ENCODE peak calls at places on chromosomes 13 and 19, in four cellular contexts. Q, S, N and L are unnamed samples.

GRCh38 chr19:38714354-38714778 is 29.9 kb downstream of the CAPN12 start:
- DNase-seq in S (no peak), N (no peak), Q (no peak), L (no peak)

GRCh38 chr19:44551850-44552249 is 22.4 kb upstream of the CEACAM20 start:
- DNase-seq in N (peak; percentile 7), Q (no peak), S (no peak), L (no peak)

GRCh38 chr19:9165256-9165655 is 13.5 kb upstream of the OR7D2 start:
- DNase-seq in S (no peak), N (no peak), Q (no peak), L (no peak)

GRCh38 chr13:20197361-20197834 is 4.7 kb upstream of the GJB2 start:
- DNase-seq in N (no peak), Q (no peak), S (no peak), L (no peak)

GRCh38 chr13:96900992-96901391 is 93.3 kb downstream of the OXGR1 start:
- DNase-seq in N (no peak), S (no peak), Q (no peak), L (no peak)

GRCh38 chr13:23979361-23980159 is 82.3 kb upstream of the C1QTNF9B start:
- DNase-seq in Q (peak; percentile 15), N (peak; percentile 76), S (peak; percentile 45), L (peak; percentile 74)

GRCh38 chr13:31797154-31797775 is 57.9 kb downstream of the RXFP2 start:
- DNase-seq in N (no peak), S (no peak), Q (no peak), L (no peak)

GRCh38 chr19:15421726-15422260 is 3.0 kb upstream of the AKAP8L start:
- DNase-seq in Q (no peak), S (peak; percentile 45), N (no peak), L (no peak)

GRCh38 chr13:24511019-24511823 is 1.4 kb downstream of the PARP4 start:
- DNase-seq in N (no peak), S (no peak), Q (peak; percentile 14), L (peak; percentile 66)

GRCh38 chr13:52195052-52195837 is 35.8 kb upstream of the NEK3 start:
- DNase-seq in S (peak; percentile 24), N (peak; percentile 91), Q (peak; percentile 45), L (peak; percentile 69)

GRCh38 chr19:46392837-46393236 is 20.5 kb downstream of the CCDC8 start:
- DNase-seq in Q (no peak), N (no peak), S (no peak), L (no peak)

GRCh38 chr13:40113644-40114304 is 458.3 kb downstream of the COG6 start:
- DNase-seq in S (no peak), Q (no peak), N (no peak), L (no peak)

GRCh38 chr19:41541990-41542584 is 33.9 kb upstream of the CEACAM21 start:
- DNase-seq in Q (peak; percentile 55), N (peak; percentile 80), S (no peak), L (peak; percentile 76)

GRCh38 chr13:83853771-83854170 is 28.5 kb downstream of the SLITRK1 start:
- DNase-seq in N (no peak), Q (no peak), S (no peak), L (no peak)

GRCh38 chr13:102847272-102848234 is 1.7 kb downstream of the ERCC5 start:
- DNase-seq in Q (no peak), N (no peak), S (no peak), L (no peak)

GRCh38 chr13:65872448-65872847 is 1357.7 kb downstream of the PCDH9 start:
- DNase-seq in N (no peak), Q (no peak), S (no peak), L (no peak)

GRCh38 chr13:20305587-20305986 is 73.5 kb upstream of the GJB6 start:
- DNase-seq in S (no peak), N (no peak), Q (no peak), L (no peak)

GRCh38 chr13:60396008-60396782 is 825 bp upstream of the TDRD3 start:
- DNase-seq in N (peak; percentile 91), S (peak; percentile 90), Q (peak; percentile 75), L (peak; percentile 93)

GRCh38 chr13:23898101-23898500 is 799 bp upstream of the C1QTNF9B start:
- DNase-seq in N (no peak), S (no peak), Q (no peak), L (peak; percentile 35)

GRCh38 chr13:113089693-113090414 is 15.7 kb upstream of the F7 start:
- DNase-seq in Q (no peak), N (no peak), S (no peak), L (no peak)

GRCh38 chr13:50915562-50915961 is 6.0 kb downstream of the RNASEH2B start:
- DNase-seq in Q (peak; percentile 21), N (no peak), S (no peak), L (no peak)

GRCh38 chr19:32890326-32890725 is 20.8 kb upstream of the SLC7A9 start:
- DNase-seq in N (no peak), S (no peak), Q (no peak), L (no peak)

GRCh38 chr13:112456138-112457056 is 80.2 kb downstream of the SPACA7 start:
- DNase-seq in N (peak; percentile 54), Q (no peak), S (no peak), L (no peak)

GRCh38 chr19:3370728-3371591 is 4.6 kb downstream of the NFIC start:
- DNase-seq in N (no peak), S (no peak), Q (no peak), L (no peak)

DNA sequence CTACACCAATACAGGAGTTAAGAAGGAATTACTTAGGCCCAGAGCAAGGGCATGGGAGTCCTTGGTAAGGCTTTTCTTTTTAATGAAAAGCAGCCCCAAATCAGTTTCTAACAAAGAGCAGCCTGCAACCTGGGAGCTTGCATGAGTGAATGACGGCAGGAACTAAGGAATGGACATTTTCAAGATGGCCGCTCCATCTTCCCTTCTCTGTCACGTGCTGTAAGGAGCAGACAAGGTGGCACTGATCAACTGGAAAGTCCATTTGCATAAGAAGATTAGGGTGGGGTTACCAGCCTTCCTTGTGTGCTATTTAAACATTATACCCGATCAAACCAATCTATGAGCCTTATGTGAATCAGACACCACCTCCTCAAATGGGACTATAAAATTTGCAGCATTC is 2.9 kb upstream of the SIGLECL1 start:
- DNase-seq in S (no peak), Q (no peak), N (no peak), L (no peak)
- H3K27ac ChIP-seq in S (no peak overlapping the region), Q (no peak overlapping the region), N (no peak overlapping the region), L (no peak overlapping the region)

DNA sequence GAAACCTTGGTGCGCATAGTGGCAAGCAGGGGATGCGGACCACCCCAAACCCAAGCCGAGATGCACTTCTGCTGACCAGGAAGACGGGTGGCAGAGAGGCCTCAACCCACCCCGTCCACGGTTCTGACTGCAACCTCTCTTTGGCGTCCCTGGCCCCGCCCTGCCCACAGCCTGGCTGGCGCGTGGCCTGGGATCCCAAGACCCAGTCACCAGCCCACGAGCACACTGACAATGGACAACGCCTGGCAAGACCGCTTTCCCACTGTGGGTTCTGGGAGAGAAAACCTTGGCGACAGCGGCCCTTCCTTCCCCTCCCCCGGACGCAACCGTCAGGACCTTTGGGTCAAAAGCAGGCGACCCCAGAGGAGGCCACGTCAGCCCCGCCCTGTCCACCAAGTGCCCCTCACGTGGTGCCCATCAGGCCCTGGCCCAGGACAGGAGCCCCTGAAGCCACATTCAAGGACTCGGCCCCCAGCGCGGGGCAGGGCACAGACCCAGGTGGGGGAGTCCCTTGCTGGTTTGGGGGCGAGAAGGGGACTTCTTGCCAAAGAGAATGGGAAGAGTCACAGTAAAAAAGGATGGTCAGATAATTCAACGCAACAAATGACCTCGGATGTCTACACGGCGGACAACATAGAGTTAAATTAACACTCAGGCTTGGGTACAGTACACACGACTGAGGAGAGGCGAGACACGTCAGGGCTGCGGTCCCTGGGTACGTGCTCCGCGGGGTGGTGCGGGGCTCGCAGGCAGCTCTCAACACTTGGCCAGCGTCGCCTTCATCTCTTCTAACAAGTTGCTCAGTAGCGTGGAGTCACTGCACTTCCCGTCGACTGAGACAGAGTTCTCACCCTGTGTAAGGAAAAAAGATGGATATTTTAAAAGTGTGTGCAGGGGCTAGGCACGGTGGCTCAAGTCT is 5.0 kb downstream of the IZUMO4 start:
- DNase-seq in Q (no peak), S (no peak), N (no peak), L (no peak)
- H3K27ac ChIP-seq in Q (no peak overlapping the region), S (no peak overlapping the region), N (no peak overlapping the region), L (no peak overlapping the region)

GRCh38 chr13:106479849-106480400 is 55.5 kb downstream of the EFNB2 start:
- DNase-seq in Q (no peak), N (no peak), S (no peak), L (no peak)
- H3K27ac ChIP-seq in Q (no peak overlapping the region), N (no peak overlapping the region), S (no peak overlapping the region), L (no peak overlapping the region)

GRCh38 chr13:99064624-99065249 is 86.9 kb upstream of the DOCK9 start:
- DNase-seq in Q (no peak), N (no peak), S (no peak), L (no peak)
- H3K27ac ChIP-seq in Q (no peak overlapping the region), N (no peak overlapping the region), S (no peak overlapping the region), L (no peak overlapping the region)

DNA sequence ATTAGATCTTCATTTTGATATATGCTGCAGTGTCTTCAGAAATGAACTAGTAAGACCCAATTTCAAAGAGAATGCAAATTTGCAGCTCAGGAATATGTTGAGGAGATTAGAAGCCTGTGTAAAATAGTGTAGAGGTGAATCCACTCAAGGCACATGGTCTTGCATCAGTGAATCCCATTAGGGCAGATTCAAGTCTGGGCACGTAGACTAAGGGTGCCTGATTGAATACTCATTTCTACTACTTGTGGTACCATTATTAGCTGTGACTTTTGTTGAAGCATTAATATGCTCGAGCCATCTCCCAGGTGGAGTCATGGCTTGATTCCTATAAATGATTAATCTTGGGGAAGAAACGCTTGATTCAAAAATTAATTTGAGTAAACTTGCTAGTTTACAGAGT is 129.4 kb downstream of the AKAP11 start:
- DNase-seq in Q (no peak), N (no peak), S (no peak), L (no peak)
- H3K27ac ChIP-seq in Q (no peak overlapping the region), N (no peak overlapping the region), S (no peak overlapping the region), L (no peak overlapping the region)

GRCh38 chr13:98222816-98223215 is 45.7 kb upstream of the RNF113B start:
- DNase-seq in Q (no peak), N (no peak), S (no peak), L (no peak)

GRCh38 chr13:98224557-98224956 is 47.5 kb upstream of the RNF113B start:
- DNase-seq in N (no peak), Q (no peak), S (peak; percentile 13), L (no peak)

GRCh38 chr13:98226520-98226919 is 49.5 kb upstream of the RNF113B start:
- DNase-seq in N (no peak), Q (no peak), S (no peak), L (no peak)

GRCh38 chr13:98223741-98224140 is 46.7 kb upstream of the RNF113B start:
- DNase-seq in S (peak; percentile 48), N (no peak), Q (no peak), L (no peak)

GRCh38 chr13:98225036-98225940 is 48.2 kb upstream of the RNF113B start:
- DNase-seq in S (peak; percentile 47), N (no peak), Q (no peak), L (no peak)
- H3K27ac ChIP-seq in S (peak overlapping the region; percentile 74), N (no peak overlapping the region), Q (no peak overlapping the region), L (no peak overlapping the region)